ENCODE peak calls at places on chromosomes 7 and 10, in four cellular contexts. One of them, this sample, is unnamed.

GRCh38 chr7:102055181-102055976 is 231.3 kb upstream of the SH2B2 start:
- DNase-seq in IMR-90: no peak
- DNase-seq in mesendoderm: no peak
- DNase-seq in H1: no peak
- DNase-seq in this sample: no peak

GRCh38 chr10:110488124-110488681 is 9.5 kb upstream of the DUSP5 start:
- DNase-seq in IMR-90: peak
- DNase-seq in mesendoderm: no peak
- DNase-seq in H1: no peak
- DNase-seq in this sample: no peak

GRCh38 chr10:130715686-130716670 is 579.8 kb downstream of the GLRX3 start:
- DNase-seq in IMR-90: no peak
- DNase-seq in mesendoderm: no peak
- DNase-seq in H1: no peak
- DNase-seq in this sample: no peak

GRCh38 chr10:129107525-129107924 is 359.5 kb upstream of the MGMT start:
- DNase-seq in IMR-90: no peak
- DNase-seq in mesendoderm: no peak
- DNase-seq in H1: no peak
- DNase-seq in this sample: no peak

GRCh38 chr7:707296-708000 is 19.1 kb upstream of the DNAAF5 start:
- DNase-seq in IMR-90: no peak
- DNase-seq in mesendoderm: no peak
- DNase-seq in H1: no peak
- DNase-seq in this sample: no peak

GRCh38 chr7:124723012-124723411 is 42.6 kb downstream of the GPR37 start:
- DNase-seq in IMR-90: peak
- DNase-seq in mesendoderm: peak
- DNase-seq in H1: no peak
- DNase-seq in this sample: no peak

GRCh38 chr7:148540041-148540738 is 50.4 kb upstream of the C7orf33 start:
- DNase-seq in IMR-90: peak
- DNase-seq in mesendoderm: peak
- DNase-seq in H1: no peak
- DNase-seq in this sample: no peak

GRCh38 chr10:83357627-83358026 is 781.7 kb upstream of the GHITM start:
- DNase-seq in IMR-90: no peak
- DNase-seq in mesendoderm: no peak
- DNase-seq in H1: no peak
- DNase-seq in this sample: no peak

GRCh38 chr7:120725376-120726039 is 132.4 kb downstream of the TSPAN12 start:
- DNase-seq in IMR-90: peak
- DNase-seq in mesendoderm: peak
- DNase-seq in H1: no peak
- DNase-seq in this sample: no peak

GRCh38 chr10:36802523-36803153 is 322.8 kb upstream of the ANKRD30A start:
- DNase-seq in IMR-90: peak
- DNase-seq in mesendoderm: no peak
- DNase-seq in H1: no peak
- DNase-seq in this sample: no peak
- H4K5ac ChIP-seq in IMR-90: no peak
- H4K5ac ChIP-seq in mesendoderm: no peak
- H4K5ac ChIP-seq in H1: no peak
- H4K5ac ChIP-seq in this sample: no peak

GRCh38 chr10:74913321-74913980 is 87.1 kb downstream of the KAT6B start:
- DNase-seq in IMR-90: no peak
- DNase-seq in mesendoderm: no peak
- DNase-seq in H1: no peak
- DNase-seq in this sample: no peak
- H4K5ac ChIP-seq in IMR-90: no peak
- H4K5ac ChIP-seq in mesendoderm: no peak
- H4K5ac ChIP-seq in H1: no peak
- H4K5ac ChIP-seq in this sample: no peak

DNA sequence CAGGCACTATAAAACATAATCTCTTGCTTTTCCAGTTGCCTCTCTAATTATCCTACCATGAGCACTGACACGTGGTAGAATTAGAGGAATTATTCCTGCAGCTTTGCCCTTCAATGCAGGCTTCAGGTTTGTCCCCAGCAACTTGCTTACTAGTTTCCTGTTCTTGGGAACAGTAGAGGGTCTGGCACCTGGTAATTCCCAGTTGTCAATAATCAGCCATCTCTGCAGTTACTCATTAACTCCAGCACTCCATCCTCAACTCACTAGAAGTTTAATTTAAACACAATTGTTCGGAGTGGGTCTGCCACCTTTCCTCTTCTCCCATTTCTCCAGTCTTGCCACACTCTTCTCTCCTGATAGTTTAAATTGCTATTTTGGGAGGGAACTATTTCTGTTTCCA is 324.3 kb upstream of the KIAA1217 start:
- DNase-seq in IMR-90: no peak
- DNase-seq in mesendoderm: no peak
- DNase-seq in H1: no peak
- DNase-seq in this sample: no peak
- H4K5ac ChIP-seq in IMR-90: no peak
- H4K5ac ChIP-seq in mesendoderm: no peak
- H4K5ac ChIP-seq in H1: no peak
- H4K5ac ChIP-seq in this sample: no peak

GRCh38 chr7:108088729-108089128 is 41.4 kb downstream of the LAMB4 start:
- DNase-seq in IMR-90: no peak
- DNase-seq in mesendoderm: peak
- DNase-seq in H1: no peak
- DNase-seq in this sample: no peak

GRCh38 chr7:108089381-108089780 is 40.8 kb downstream of the LAMB4 start:
- DNase-seq in IMR-90: no peak
- DNase-seq in mesendoderm: peak
- DNase-seq in H1: no peak
- DNase-seq in this sample: no peak

GRCh38 chr7:108093341-108093740 is 36.8 kb downstream of the LAMB4 start:
- DNase-seq in IMR-90: no peak
- DNase-seq in mesendoderm: no peak
- DNase-seq in H1: no peak
- DNase-seq in this sample: no peak

GRCh38 chr7:108091461-108091831 is 38.7 kb downstream of the LAMB4 start:
- DNase-seq in IMR-90: no peak
- DNase-seq in mesendoderm: peak
- DNase-seq in H1: no peak
- DNase-seq in this sample: no peak

GRCh38 chr7:108090791-108091460 is 39.2 kb downstream of the LAMB4 start:
- DNase-seq in IMR-90: no peak
- DNase-seq in mesendoderm: peak
- DNase-seq in H1: no peak
- DNase-seq in this sample: no peak
- H4K5ac ChIP-seq in IMR-90: peak
- H4K5ac ChIP-seq in mesendoderm: no peak
- H4K5ac ChIP-seq in H1: no peak
- H4K5ac ChIP-seq in this sample: no peak

GRCh38 chr7:67475293-67475692 is 478.7 kb downstream of the TYW1 start:
- DNase-seq in IMR-90: no peak
- DNase-seq in mesendoderm: no peak
- DNase-seq in H1: no peak
- DNase-seq in this sample: no peak
- H4K5ac ChIP-seq in IMR-90: no peak
- H4K5ac ChIP-seq in mesendoderm: no peak
- H4K5ac ChIP-seq in H1: no peak
- H4K5ac ChIP-seq in this sample: no peak

GRCh38 chr10:71584902-71585578 is 134.5 kb downstream of the C10orf105 start:
- DNase-seq in IMR-90: peak
- DNase-seq in mesendoderm: no peak
- DNase-seq in H1: no peak
- DNase-seq in this sample: no peak
- H4K5ac ChIP-seq in IMR-90: no peak
- H4K5ac ChIP-seq in mesendoderm: no peak
- H4K5ac ChIP-seq in H1: no peak
- H4K5ac ChIP-seq in this sample: no peak

DNA sequence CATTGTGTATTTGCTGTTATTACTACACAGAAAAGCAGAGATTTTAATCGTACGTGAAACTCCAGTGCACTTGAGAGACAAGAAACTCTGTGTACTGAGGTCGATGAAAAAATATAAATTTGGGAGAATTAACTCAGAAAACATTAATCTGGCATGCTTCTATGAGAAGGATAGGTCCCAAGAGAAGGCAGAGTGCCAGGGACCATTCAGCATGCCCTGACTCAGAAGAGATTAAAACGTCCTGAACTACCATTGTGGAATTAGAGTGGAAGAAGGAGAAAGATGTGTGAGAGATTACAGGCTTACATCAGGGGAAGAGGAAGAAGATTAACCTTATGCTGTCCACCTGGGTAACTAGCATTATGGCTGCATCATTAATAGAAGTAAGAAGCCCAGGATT is 72.4 kb downstream of the REEP3 start:
- DNase-seq in IMR-90: peak
- DNase-seq in mesendoderm: no peak
- DNase-seq in H1: no peak
- DNase-seq in this sample: no peak
- H4K5ac ChIP-seq in IMR-90: no peak
- H4K5ac ChIP-seq in mesendoderm: no peak
- H4K5ac ChIP-seq in H1: no peak
- H4K5ac ChIP-seq in this sample: no peak

GRCh38 chr10:102780246-102780645 is 36.5 kb downstream of the WBP1L start:
- DNase-seq in IMR-90: peak
- DNase-seq in mesendoderm: no peak
- DNase-seq in H1: no peak
- DNase-seq in this sample: no peak
- H4K5ac ChIP-seq in IMR-90: no peak
- H4K5ac ChIP-seq in mesendoderm: no peak
- H4K5ac ChIP-seq in H1: no peak
- H4K5ac ChIP-seq in this sample: no peak

GRCh38 chr10:85293483-85293882 is 965.1 kb downstream of the CCSER2 start:
- DNase-seq in IMR-90: no peak
- DNase-seq in mesendoderm: no peak
- DNase-seq in H1: no peak
- DNase-seq in this sample: no peak
- H4K5ac ChIP-seq in IMR-90: no peak
- H4K5ac ChIP-seq in mesendoderm: no peak
- H4K5ac ChIP-seq in H1: no peak
- H4K5ac ChIP-seq in this sample: no peak